ENCODE peak calls at places on chromosomes 5 and 9, in seven cellular contexts. C is keratinocyte, K is skeletal muscle cell, D is PC-3, W is left ventricle myocardium inferior, U is NT2/D1, Q is MM.1S. A is an unnamed sample.

GRCh38 chr9:33161589-33162132 is 5.5 kb downstream of the B4GALT1 start:
- DNase-seq in C (no peak), K (no peak), D (peak; percentile 89), W (no peak), U (no peak), Q (no peak), A (no peak)

GRCh38 chr9:10612649-10613398 is at the start of gene PTPRD:
- DNase-seq in C (no peak), K (no peak), D (peak; percentile 77), W (no peak), U (peak; percentile 68), Q (peak; percentile 86), A (peak; percentile 41)

GRCh38 chr9:2216591-2216990 is 201.4 kb downstream of the SMARCA2 start:
- DNase-seq in C (peak; percentile 53), K (no peak), D (peak; percentile 37), W (no peak), U (no peak), Q (peak; percentile 79), A (no peak)

GRCh38 chr5:93886917-93887361 is 145.5 kb upstream of the POU5F2 start:
- DNase-seq in C (no peak), K (no peak), D (no peak), W (no peak), U (no peak), Q (peak; percentile 20), A (no peak)

GRCh38 chr9:96100385-96100978 is 201.5 kb downstream of the HSD17B3 start:
- DNase-seq in C (no peak), K (no peak), D (peak; percentile 3), W (no peak), U (no peak), Q (no peak), A (no peak)

GRCh38 chr9:104772707-104773106 is 8.8 kb downstream of the NIPSNAP3B start:
- DNase-seq in C (no peak), K (peak; percentile 22), D (no peak), W (no peak), U (no peak), Q (no peak), A (no peak)

GRCh38 chr5:160260006-160260775 is 30.9 kb downstream of the FABP6 start:
- DNase-seq in C (no peak), K (no peak), D (no peak), W (no peak), U (no peak), Q (no peak), A (no peak)

GRCh38 chr5:36680066-36680465 is 73.7 kb downstream of the SLC1A3 start:
- DNase-seq in C (no peak), K (no peak), D (no peak), W (peak; percentile 75), U (no peak), Q (no peak), A (peak; percentile 63)

GRCh38 chr9:89664896-89665329 is 60.1 kb downstream of the GADD45G start:
- DNase-seq in C (no peak), K (no peak), D (peak; percentile 38), W (no peak), U (no peak), Q (no peak), A (no peak)

GRCh38 chr9:133167096-133167695 is 3.5 kb upstream of the GBGT1 start:
- DNase-seq in C (no peak), K (no peak), D (no peak), W (no peak), U (no peak), Q (no peak), A (no peak)

GRCh38 chr9:91346644-91347043 is 15.1 kb downstream of the AUH start:
- DNase-seq in C (no peak), K (no peak), D (peak; percentile 33), W (no peak), U (no peak), Q (no peak), A (no peak)

GRCh38 chr9:134203224-134203623 is 38.9 kb upstream of the RNU6ATAC start:
- DNase-seq in C (no peak), K (no peak), D (no peak), W (no peak), U (no peak), Q (no peak), A (no peak)

GRCh38 chr9:22354699-22355384 is 91.8 kb upstream of the DMRTA1 start:
- DNase-seq in C (no peak), K (no peak), D (peak; percentile 49), W (no peak), U (no peak), Q (no peak), A (no peak)

GRCh38 chr5:33300209-33300742 is 140.5 kb upstream of the TARS1 start:
- DNase-seq in C (no peak), K (no peak), D (no peak), W (no peak), U (no peak), Q (no peak), A (no peak)

GRCh38 chr9:114156658-114157421 is 1.5 kb downstream of the COL27A1 start:
- DNase-seq in C (no peak), K (no peak), D (no peak), W (peak; percentile 62), U (no peak), Q (no peak), A (peak; percentile 84)

GRCh38 chr9:26502311-26502710 is 390.3 kb downstream of the CAAP1 start:
- DNase-seq in C (no peak), K (no peak), D (peak; percentile 3), W (no peak), U (peak; percentile 5), Q (no peak), A (no peak)

GRCh38 chr5:134938020-134938419 is 29.7 kb upstream of the CATSPER3 start:
- DNase-seq in C (no peak), K (no peak), D (no peak), W (no peak), U (no peak), Q (no peak), A (no peak)

GRCh38 chr5:34626036-34626435 is 30.1 kb upstream of the RAI14 start:
- DNase-seq in C (no peak), K (peak; percentile 63), D (peak; percentile 48), W (no peak), U (no peak), Q (no peak), A (no peak)

GRCh38 chr5:136766456-136766855 is 401.1 kb upstream of the TRPC7 start:
- DNase-seq in C (no peak), K (no peak), D (peak; percentile 66), W (no peak), U (no peak), Q (no peak), A (no peak)

GRCh38 chr5:10519729-10520128 is 44.1 kb upstream of the ANKRD33B start:
- DNase-seq in C (no peak), K (no peak), D (no peak), W (no peak), U (no peak), Q (no peak), A (no peak)

DNA sequence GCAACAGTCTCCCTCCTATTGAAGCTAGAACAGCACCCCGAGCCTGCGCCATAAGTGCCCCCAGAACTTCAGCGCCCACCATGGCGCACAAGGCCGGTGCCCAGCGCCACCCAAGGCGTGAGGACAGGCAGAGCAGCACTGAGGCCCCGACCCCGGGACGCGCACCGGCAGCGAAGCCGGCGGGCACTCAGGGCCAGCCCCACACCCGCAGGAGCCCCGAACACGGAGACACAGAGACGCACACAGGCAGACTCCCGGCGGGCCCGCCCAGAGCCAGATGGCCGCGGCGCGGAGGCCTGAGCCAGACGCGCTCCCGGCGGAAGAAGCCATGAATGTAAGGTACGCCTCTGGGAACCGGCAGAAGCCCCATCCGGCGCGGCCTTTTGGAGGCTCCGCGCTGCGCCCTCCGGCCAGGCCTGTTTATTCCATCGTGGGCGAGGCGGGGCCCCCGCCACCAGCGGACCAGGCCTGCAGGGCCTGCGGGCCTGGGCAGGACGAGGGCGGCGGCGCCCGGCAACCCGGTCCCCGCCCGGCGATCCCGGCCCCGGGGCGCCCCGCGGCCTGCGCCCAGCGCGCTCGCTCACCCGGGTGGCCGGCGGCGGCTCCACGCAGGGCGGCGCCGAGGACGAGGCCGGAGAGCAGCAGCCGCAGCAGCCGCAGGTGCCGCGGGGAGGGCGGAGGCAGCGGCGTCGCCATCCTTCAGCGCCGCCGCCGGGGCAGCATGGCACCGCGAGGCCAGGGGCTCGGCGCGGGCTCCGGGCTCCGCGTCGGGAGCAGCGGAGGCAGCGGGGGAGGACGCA is 483 bp downstream of the NPDC1 start:
- DNase-seq in C (no peak), K (no peak), D (peak; percentile 25), W (no peak), U (no peak), Q (no peak), A (no peak)
- H3K4me3 ChIP-seq in C (peak overlapping the region; percentile 65), K (peak overlapping the region; percentile 65), D (peak overlapping the region; percentile 84), W (peak overlapping the region; percentile 80), U (peak overlapping the region; percentile 62), Q (no peak overlapping the region), A (peak overlapping the region; percentile 84)

GRCh38 chr5:108249095-108249784 is 132.7 kb downstream of the FBXL17 start:
- DNase-seq in C (no peak), K (no peak), D (no peak), W (no peak), U (no peak), Q (no peak), A (no peak)

GRCh38 chr5:108249785-108250100 is 132.2 kb downstream of the FBXL17 start:
- DNase-seq in C (no peak), K (no peak), D (no peak), W (no peak), U (no peak), Q (no peak), A (no peak)

GRCh38 chr5:108255468-108255867 is 126.4 kb downstream of the FBXL17 start:
- DNase-seq in C (no peak), K (no peak), D (no peak), W (no peak), U (no peak), Q (no peak), A (no peak)

DNA sequence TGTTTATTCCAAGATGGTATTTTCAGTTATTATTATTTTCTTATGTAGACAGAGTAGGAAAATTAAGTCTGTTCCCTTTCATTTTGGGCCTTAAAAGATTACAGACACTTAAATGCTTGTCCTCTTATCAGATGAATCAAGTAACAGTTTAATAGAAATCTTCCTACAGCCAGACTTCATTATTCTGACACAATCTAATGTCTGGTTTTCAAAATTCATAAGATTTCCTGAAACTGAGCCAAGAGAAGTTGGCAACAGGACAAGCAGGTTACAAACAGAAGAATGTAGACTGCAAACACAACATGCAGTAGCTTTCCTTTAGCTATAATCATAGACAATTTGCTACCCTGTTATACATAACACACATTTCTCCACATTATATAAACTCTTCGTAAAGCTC is 130.5 kb downstream of the FBXL17 start:
- DNase-seq in C (no peak), K (no peak), D (peak; percentile 57), W (no peak), U (no peak), Q (no peak), A (no peak)
- H3K4me3 ChIP-seq in C (no peak overlapping the region), K (no peak overlapping the region), D (no peak overlapping the region), W (no peak overlapping the region), U (no peak overlapping the region), Q (no peak overlapping the region), A (no peak overlapping the region)

GRCh38 chr9:124012368-124013262 is 1.0 kb downstream of the LHX2 start:
- DNase-seq in C (no peak), K (no peak), D (no peak), W (no peak), U (no peak), Q (no peak), A (no peak)
- H3K4me3 ChIP-seq in C (no peak overlapping the region), K (no peak overlapping the region), D (no peak overlapping the region), W (peak overlapping the region; percentile 61), U (peak overlapping the region; percentile 50), Q (peak overlapping the region; percentile 52), A (peak overlapping the region; percentile 46)

DNA sequence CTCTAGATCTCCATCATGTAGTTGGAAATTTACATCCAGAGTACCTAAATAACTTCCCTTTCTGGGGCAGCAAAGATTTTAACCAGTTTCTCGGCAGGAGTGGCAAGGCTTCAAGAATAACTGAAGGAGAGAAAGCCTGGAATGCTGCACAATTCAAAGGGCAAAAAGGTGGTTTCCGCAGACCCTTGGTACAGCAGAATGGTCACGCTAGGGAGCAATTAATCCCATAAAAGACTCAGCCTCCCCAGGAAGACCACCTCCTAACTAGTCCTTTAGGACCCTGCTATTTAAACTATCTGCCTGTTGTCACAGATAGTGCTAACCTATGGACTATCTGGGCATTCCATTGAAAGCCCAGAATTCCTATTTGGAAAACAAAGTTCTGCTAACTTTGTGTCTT is 3.6 kb downstream of the HTR1A start:
- DNase-seq in C (no peak), K (no peak), D (no peak), W (no peak), U (no peak), Q (no peak), A (no peak)
- H3K4me3 ChIP-seq in C (no peak overlapping the region), K (no peak overlapping the region), D (no peak overlapping the region), W (no peak overlapping the region), U (peak overlapping the region; percentile 20), Q (no peak overlapping the region), A (no peak overlapping the region)

A was measured in right cardiac atrium.